ENCODE peak calls at places on chromosomes 6 and 20, in five cellular contexts. K is brain microvascular endothelial cell; C is transverse colon; I is colonic mucosa; X is CD8-positive, alpha-beta T cell. S is an unnamed sample.
A peak's percentile ranks its signal among the peaks of the same experiment; 100 is the strongest.

GRCh38 chr20:1876217-1876921 is 18.8 kb upstream of the SIRPA start:
- DNase-seq in K (no peak), C (no peak), I (no peak), X (no peak), S (no peak)

GRCh38 chr6:13523826-13524622 is 36.6 kb upstream of the GFOD1 start:
- DNase-seq in K (no peak), C (no peak), I (no peak), X (no peak), S (no peak)

GRCh38 chr20:23049201-23049932 is at the start of gene THBD:
- DNase-seq in K (peak; percentile 44), C (peak; percentile 56), I (peak; percentile 53), X (no peak), S (peak; percentile 34)

GRCh38 chr6:107706516-107706915 is 117.6 kb downstream of the SCML4 start:
- DNase-seq in K (no peak), C (no peak), I (no peak), X (no peak), S (no peak)

GRCh38 chr6:169253745-169254238 is at the start of gene THBS2:
- DNase-seq in K (peak; percentile 90), C (peak; percentile 24), I (no peak), X (no peak), S (no peak)

GRCh38 chr6:136979206-136979605 is 57.1 kb downstream of the SLC35D3 start:
- DNase-seq in K (no peak), C (no peak), I (no peak), X (no peak), S (no peak)

GRCh38 chr6:21636876-21637275 is 43.3 kb downstream of the SOX4 start:
- DNase-seq in K (no peak), C (no peak), I (no peak), X (no peak), S (no peak)

GRCh38 chr6:21037453-21037852 is 503.2 kb downstream of the CDKAL1 start:
- DNase-seq in K (no peak), C (no peak), I (no peak), X (no peak), S (peak; percentile 20)

GRCh38 chr6:136401749-136402148 is 112.1 kb upstream of the BCLAF1 start:
- DNase-seq in K (no peak), C (no peak), I (no peak), X (no peak), S (no peak)

GRCh38 chr20:62665153-62665754 is 23.0 kb downstream of the SLCO4A1 start:
- DNase-seq in K (no peak), C (no peak), I (no peak), X (no peak), S (no peak)

GRCh38 chr6:34339432-34339831 is 53.0 kb downstream of the NUDT3 start:
- DNase-seq in K (no peak), C (no peak), I (no peak), X (no peak), S (no peak)

GRCh38 chr20:58566981-58567380 is 51.8 kb upstream of the APCDD1L start:
- DNase-seq in K (no peak), C (no peak), I (no peak), X (no peak), S (no peak)

GRCh38 chr20:22322513-22322912 is 261.9 kb downstream of the FOXA2 start:
- DNase-seq in K (no peak), C (no peak), I (no peak), X (no peak), S (no peak)

GRCh38 chr6:143822584-143823024 is 20.5 kb upstream of the LTV1 start:
- DNase-seq in K (peak; percentile 7), C (no peak), I (no peak), X (no peak), S (no peak)

GRCh38 chr6:160461641-160462040 is 113.5 kb downstream of the SLC22A3 start:
- DNase-seq in K (peak; percentile 24), C (no peak), I (no peak), X (no peak), S (no peak)

GRCh38 chr6:114304304-114304887 is 38.4 kb downstream of the HS3ST5 start:
- DNase-seq in K (no peak), C (no peak), I (no peak), X (no peak), S (no peak)

GRCh38 chr6:83867043-83867442 is 7.6 kb downstream of the CYB5R4 start:
- DNase-seq in K (no peak), C (no peak), I (no peak), X (no peak), S (no peak)

GRCh38 chr6:34112102-34112501 is 33.8 kb downstream of the GRM4 start:
- DNase-seq in K (no peak), C (no peak), I (no peak), X (no peak), S (no peak)

GRCh38 chr6:86856937-86857563 is 80.3 kb upstream of the HTR1E start:
- DNase-seq in K (peak; percentile 69), C (peak; percentile 11), I (peak; percentile 30), X (no peak), S (no peak)

GRCh38 chr6:74597266-74597665 is 608.6 kb downstream of the COL12A1 start:
- DNase-seq in K (no peak), C (no peak), I (no peak), X (no peak), S (peak; percentile 11)

GRCh38 chr6:32882879-32883250 is 28.9 kb downstream of the PSMB9 start:
- DNase-seq in K (peak; percentile 72), C (no peak), I (no peak), X (no peak), S (no peak)

GRCh38 chr20:61345656-61346055 is 93.6 kb downstream of the CDH4 start:
- DNase-seq in K (no peak), C (no peak), I (no peak), X (no peak), S (no peak)

GRCh38 chr6:110646419-110646698 is 168.9 kb downstream of the CDK19 start:
- DNase-seq in K (no peak), C (no peak), I (no peak), X (no peak), S (peak; percentile 3)

GRCh38 chr6:128899651-128900050 is 16.7 kb downstream of the LAMA2 start:
- DNase-seq in K (no peak), C (no peak), I (no peak), X (no peak), S (no peak)

GRCh38 chr6:36605560-36606391 is 11.6 kb downstream of the SRSF3 start:
- DNase-seq in K (no peak), C (no peak), I (no peak), X (no peak), S (no peak)
- TF ChIP-seq CTCF in K (peak; percentile 30), C (peak; percentile 12), I (no peak), X (no peak), S (no peak)

GRCh38 chr6:47495207-47495606 is 17.6 kb downstream of the CD2AP start:
- DNase-seq in K (no peak), C (no peak), I (no peak), X (no peak), S (no peak)
- H3K4me3 ChIP-seq in K (no peak overlapping the region), C (no peak overlapping the region), I (no peak overlapping the region), X (no peak overlapping the region), S (no peak overlapping the region)

GRCh38 chr6:28767691-28768090 is 156.1 kb downstream of the TRIM27 start:
- DNase-seq in K (no peak), C (no peak), I (no peak), X (no peak), S (no peak)

GRCh38 chr6:28767133-28767532 is 156.7 kb downstream of the TRIM27 start:
- DNase-seq in K (no peak), C (no peak), I (no peak), X (no peak), S (no peak)

GRCh38 chr6:28766426-28766825 is 157.4 kb downstream of the TRIM27 start:
- DNase-seq in K (no peak), C (no peak), I (no peak), X (no peak), S (no peak)

GRCh38 chr6:28769626-28770402 is 154.0 kb downstream of the TRIM27 start:
- DNase-seq in K (peak; percentile 75), C (no peak), I (no peak), X (no peak), S (no peak)

DNA sequence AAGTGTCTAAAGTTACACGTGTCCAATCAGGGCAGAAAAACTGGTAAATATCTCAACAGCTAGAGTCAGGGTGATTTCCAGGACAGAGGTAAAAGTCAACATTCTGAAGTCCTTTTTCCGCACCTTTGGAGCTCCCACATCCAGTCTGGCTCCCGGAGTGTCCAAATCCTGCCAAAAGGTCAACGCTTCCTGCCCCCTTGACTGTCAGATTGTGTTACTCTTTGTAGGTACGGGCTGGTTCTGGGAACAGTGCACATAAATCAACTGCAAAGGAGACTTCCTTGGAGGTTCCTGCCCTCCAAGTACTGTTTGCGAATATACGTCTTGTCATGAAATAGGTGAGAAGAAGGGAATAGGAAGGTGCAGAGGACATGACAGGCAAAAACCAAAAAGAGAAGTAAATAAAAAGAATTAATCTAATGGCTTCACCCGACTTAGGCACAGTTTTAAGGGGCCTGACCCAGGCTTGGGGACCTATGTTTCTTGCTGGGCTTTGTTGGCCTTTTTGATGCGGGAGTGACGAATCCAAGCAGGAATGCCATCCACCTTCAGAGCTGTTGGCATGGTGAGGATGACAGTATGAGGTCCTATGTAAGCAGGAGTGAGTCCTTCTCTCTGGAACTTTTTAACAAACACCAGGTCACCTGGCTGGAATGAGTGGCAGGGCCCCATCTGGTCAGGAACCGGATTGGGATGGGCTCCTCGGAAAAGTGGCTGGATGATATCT is 155.4 kb downstream of the TRIM27 start:
- DNase-seq in K (no peak), C (no peak), I (no peak), X (no peak), S (no peak)
- H3K27me3 ChIP-seq in K (peaks cover 80% of the 10 kb centered on the region), C (peaks cover 100% of the 10 kb centered on the region), I (peaks cover 48% of the 10 kb centered on the region), X (peaks cover 48% of the 10 kb centered on the region), S (no peaks in the 10 kb centered on the region)

GRCh38 chr6:99789767-99790166 is 183.1 kb downstream of the PRDM13 start:
- DNase-seq in K (no peak), C (no peak), I (no peak), X (no peak), S (no peak)

GRCh38 chr6:99790679-99791078 is 184.0 kb downstream of the PRDM13 start:
- DNase-seq in K (no peak), C (no peak), I (no peak), X (no peak), S (no peak)
- TF ChIP-seq CTCF in K (no peak), C (no peak), I (no peak), X (no peak), S (peak; percentile 15)

GRCh38 chr6:6857528-6857927 is 250.2 kb upstream of the RREB1 start:
- DNase-seq in K (no peak), C (no peak), I (no peak), X (no peak), S (no peak)
- H3K4me3 ChIP-seq in K (no peak overlapping the region), C (no peak overlapping the region), I (no peak overlapping the region), X (no peak overlapping the region), S (no peak overlapping the region)